ENCODE peak calls at places on chromosomes 5 and 9, in four cellular contexts. H is IMR-90, N is HL-60, I is prostate gland. M is an unnamed sample.

GRCh38 chr9:133269537-133270357 is 5.3 kb downstream of the ABO start:
- DNase-seq in I (no peak), H (no peak), N (no peak), M (no peak)

GRCh38 chr9:134928796-134929559 is 11.3 kb upstream of the FCN1 start:
- DNase-seq in I (no peak), H (no peak), N (peak; percentile 82), M (no peak)

GRCh38 chr9:94610181-94610591 is 16.6 kb upstream of the FBP2 start:
- DNase-seq in N (no peak), I (no peak), H (no peak), M (no peak)

GRCh38 chr5:78699565-78700143 is 51.1 kb upstream of the LHFPL2 start:
- DNase-seq in I (no peak), N (peak; percentile 11), H (peak; percentile 97), M (no peak)

GRCh38 chr5:96627792-96628191 is 34.4 kb upstream of the CAST start:
- DNase-seq in H (no peak), N (no peak), I (peak; percentile 33), M (no peak)

GRCh38 chr9:124855944-124856773 is 2.9 kb downstream of the WDR38 start:
- DNase-seq in N (no peak), H (no peak), I (no peak), M (peak; percentile 41)

GRCh38 chr5:91162534-91163381 is 220.4 kb downstream of the ARRDC3 start:
- DNase-seq in H (peak; percentile 95), I (peak; percentile 87), N (peak; percentile 69), M (peak; percentile 56)

GRCh38 chr9:80699551-80699998 is 989.8 kb downstream of the TLE1 start:
- DNase-seq in N (no peak), H (peak; percentile 81), I (no peak), M (no peak)

GRCh38 chr5:43036409-43036808 is 3.7 kb downstream of the ANXA2R start:
- DNase-seq in N (no peak), I (no peak), H (no peak), M (no peak)

GRCh38 chr5:128402506-128402905 is 135.5 kb downstream of the FBN2 start:
- DNase-seq in N (no peak), H (no peak), I (no peak), M (no peak)

GRCh38 chr5:178555005-178555404 is 35.2 kb downstream of the COL23A1 start:
- DNase-seq in N (no peak), H (no peak), I (no peak), M (no peak)

GRCh38 chr9:34363619-34364351 is 12.9 kb downstream of the MYORG start:
- DNase-seq in N (no peak), I (no peak), H (no peak), M (no peak)

GRCh38 chr5:129172561-129172960 is 78.0 kb downstream of the ISOC1 start:
- DNase-seq in H (no peak), I (no peak), N (no peak), M (no peak)

GRCh38 chr9:89179920-89180667 is 1.5 kb upstream of the SHC3 start:
- DNase-seq in N (peak; percentile 42), H (peak; percentile 97), I (peak; percentile 88), M (peak; percentile 92)

GRCh38 chr5:16994576-16994975 is 58.5 kb upstream of the MYO10 start:
- DNase-seq in H (no peak), N (no peak), I (no peak), M (no peak)

GRCh38 chr9:121992571-121993212 is 100.4 kb downstream of the TTLL11 start:
- DNase-seq in N (peak; percentile 18), H (peak; percentile 82), I (peak; percentile 74), M (peak; percentile 80)

GRCh38 chr5:131225282-131225974 is 38.4 kb upstream of the CDC42SE2 start:
- DNase-seq in N (no peak), I (no peak), H (no peak), M (no peak)

GRCh38 chr9:85444243-85444642 is 297.5 kb downstream of the AGTPBP1 start:
- DNase-seq in H (no peak), N (no peak), I (no peak), M (no peak)

GRCh38 chr5:39652036-39652435 is 227.3 kb upstream of the DAB2 start:
- DNase-seq in I (no peak), H (no peak), N (peak; percentile 58), M (no peak)
- TF ChIP-seq CTCF in I (no peak), H (no peak), N (no peak), M (no peak)

GRCh38 chr5:149424371-149425315 is 45.6 kb upstream of the IL17B start:
- DNase-seq in H (no peak), I (no peak), N (no peak), M (no peak)

GRCh38 chr5:149427374-149427773 is 48.3 kb upstream of the IL17B start:
- DNase-seq in I (no peak), N (no peak), H (no peak), M (no peak)

GRCh38 chr5:149423287-149424268 is 44.5 kb upstream of the IL17B start:
- DNase-seq in I (no peak), H (peak; percentile 85), N (no peak), M (no peak)

GRCh38 chr5:149426931-149427330 is 47.8 kb upstream of the IL17B start:
- DNase-seq in I (no peak), H (no peak), N (no peak), M (no peak)

GRCh38 chr5:149425729-149426128 is 46.6 kb upstream of the IL17B start:
- DNase-seq in I (no peak), H (no peak), N (no peak), M (no peak)
- H3K27ac ChIP-seq in I (no peak overlapping the region), H (peak overlapping the region; percentile 52), N (no peak overlapping the region), M (no peak overlapping the region)

DNA sequence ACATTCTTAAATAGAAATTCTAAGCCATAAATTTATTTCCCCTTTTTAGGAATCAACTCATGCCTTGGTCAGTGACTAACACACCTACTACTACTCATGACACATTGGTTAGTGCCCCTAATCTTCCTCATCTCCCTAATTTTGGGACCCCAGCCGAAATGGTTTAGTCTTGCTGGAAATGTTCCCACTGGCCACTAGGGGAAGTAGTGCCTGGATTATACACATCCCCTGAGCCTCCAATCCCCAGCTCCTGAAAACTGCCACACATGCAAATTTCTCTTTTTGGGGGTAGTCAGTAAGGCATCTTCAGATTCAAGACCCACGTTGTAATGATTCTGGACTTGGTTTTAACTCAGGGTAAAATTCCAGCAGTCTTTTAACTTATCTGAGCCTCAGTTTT is 79.8 kb downstream of the HSD17B3 start:
- DNase-seq in N (no peak), I (no peak), H (no peak), M (no peak)
- TF ChIP-seq CTCF in N (no peak), I (no peak), H (peak; percentile 43), M (no peak)

GRCh38 chr5:135655326-135655725 is 76.5 kb upstream of the CXCL14 start:
- DNase-seq in I (no peak), N (no peak), H (no peak), M (no peak)

GRCh38 chr5:135662683-135663082 is 83.9 kb upstream of the CXCL14 start:
- DNase-seq in H (no peak), I (no peak), N (no peak), M (no peak)

GRCh38 chr5:135657536-135658307 is 78.9 kb upstream of the CXCL14 start:
- DNase-seq in I (no peak), N (no peak), H (no peak), M (no peak)

GRCh38 chr5:135662104-135662503 is 83.3 kb upstream of the CXCL14 start:
- DNase-seq in I (no peak), N (no peak), H (no peak), M (no peak)

DNA sequence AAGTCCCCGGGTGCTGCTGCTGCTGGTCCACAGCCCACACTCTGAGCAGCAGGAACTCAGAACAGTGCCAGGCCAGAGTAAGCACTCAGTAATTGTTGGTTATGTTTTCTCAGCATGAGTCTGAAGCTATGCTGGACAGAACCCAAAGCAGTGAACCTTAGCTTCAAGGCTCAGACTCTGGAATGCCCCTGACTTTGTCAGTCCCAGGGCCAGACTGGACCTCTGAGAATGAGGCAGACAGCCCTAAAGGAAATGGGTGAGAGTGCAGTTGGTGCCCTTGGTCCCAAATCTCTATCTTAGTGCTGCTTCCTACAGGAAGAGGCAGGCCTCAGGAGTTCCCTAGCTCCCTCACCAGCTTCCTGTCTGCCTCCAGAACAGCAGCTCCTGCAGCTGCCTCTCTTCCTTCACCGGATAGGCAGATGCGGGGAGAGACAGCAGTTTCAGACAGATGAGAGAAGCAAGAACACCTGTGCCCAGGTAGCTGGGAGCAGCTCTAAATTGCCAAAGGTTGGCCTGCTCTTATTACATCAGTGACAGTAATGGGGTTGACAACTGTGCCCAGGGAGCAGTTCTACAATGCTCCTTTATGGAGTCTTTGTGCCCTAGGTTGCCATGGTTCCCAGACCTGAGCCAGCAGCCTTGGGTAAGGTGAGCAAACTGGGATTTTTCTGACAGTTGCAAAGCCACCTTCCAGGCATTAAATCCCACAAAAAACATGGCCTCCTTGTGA is 82.2 kb upstream of the CXCL14 start:
- DNase-seq in H (no peak), N (no peak), I (no peak), M (no peak)
- H3K27ac ChIP-seq in H (no peak overlapping the region), N (no peak overlapping the region), I (no peak overlapping the region), M (no peak overlapping the region)

GRCh38 chr9:128921881-128922763 is 1.3 kb downstream of the PHYHD1 start:
- DNase-seq in I (peak; percentile 42), N (no peak), H (peak; percentile 50), M (peak; percentile 67)
- TF ChIP-seq CTCF in I (no peak), N (no peak), H (no peak), M (peak; percentile 13)

GRCh38 chr5:60549841-60550240 is 150.1 kb downstream of the DEPDC1B start:
- DNase-seq in I (no peak), N (no peak), H (no peak), M (no peak)
- H3K27ac ChIP-seq in I (no peak overlapping the region), N (no peak overlapping the region), H (no peak overlapping the region), M (no peak overlapping the region)

GRCh38 chr5:175826980-175827379 is 44.4 kb upstream of the CPLX2 start:
- DNase-seq in N (no peak), H (no peak), I (no peak), M (no peak)
- TF ChIP-seq CTCF in N (no peak), H (no peak), I (no peak), M (no peak)

GRCh38 chr9:131409458-131409992 is 15.6 kb downstream of the PRRC2B start:
- DNase-seq in N (no peak), I (no peak), H (no peak), M (no peak)
- H3K27ac ChIP-seq in N (peak overlapping the region; percentile 73), I (no peak overlapping the region), H (no peak overlapping the region), M (no peak overlapping the region)

GRCh38 chr5:146622391-146622790 is 106.4 kb upstream of the GPR151 start:
- DNase-seq in I (no peak), H (no peak), N (no peak), M (no peak)
- TF ChIP-seq CTCF in I (no peak), H (peak; percentile 22), N (peak; percentile 7), M (peak; percentile 25)

M was measured in body of pancreas.